ENCODE peak calls at places on chromosomes 6 and 20, in six cellular contexts. One of them, this sample, is unnamed.

GRCh38 chr6:83096791-83097190 is 29.3 kb downstream of the DOP1A start:
- DNase-seq in effector CD4-positive, alpha-beta T cell: no peak
- DNase-seq in fibroblast of pulmonary artery: peak
- DNase-seq in anterior cingulate cortex: no peak
- DNase-seq in CD4-positive, alpha-beta T cell: no peak
- DNase-seq in stimulated activated naive CD8-positive, alpha-beta T cell treated with anti-CD3 and anti-CD28 coated beads, Interleukin-15, Interleukin-2, amounts not matched to agents 100 U/mL and 50 U/mL, for 24 hours: no peak
- DNase-seq in this sample: no peak

GRCh38 chr6:117423754-117424153 is 2.0 kb downstream of the ROS1 start:
- DNase-seq in CD4-positive, alpha-beta T cell: no peak
- DNase-seq in stimulated activated naive CD8-positive, alpha-beta T cell treated with anti-CD3 and anti-CD28 coated beads, Interleukin-15, Interleukin-2, amounts not matched to agents 100 U/mL and 50 U/mL, for 24 hours: no peak
- DNase-seq in fibroblast of pulmonary artery: no peak
- DNase-seq in effector CD4-positive, alpha-beta T cell: no peak
- DNase-seq in anterior cingulate cortex: no peak
- DNase-seq in this sample: no peak

GRCh38 chr20:17615645-17616479 is 46.0 kb downstream of the DSTN start:
- DNase-seq in effector CD4-positive, alpha-beta T cell: no peak
- DNase-seq in fibroblast of pulmonary artery: no peak
- DNase-seq in anterior cingulate cortex: no peak
- DNase-seq in stimulated activated naive CD8-positive, alpha-beta T cell treated with anti-CD3 and anti-CD28 coated beads, Interleukin-15, Interleukin-2, amounts not matched to agents 100 U/mL and 50 U/mL, for 24 hours: no peak
- DNase-seq in CD4-positive, alpha-beta T cell: no peak
- DNase-seq in this sample: no peak

GRCh38 chr20:35463455-35464300 is 8.3 kb downstream of the CEP250 start:
- DNase-seq in anterior cingulate cortex: peak
- DNase-seq in CD4-positive, alpha-beta T cell: peak
- DNase-seq in stimulated activated naive CD8-positive, alpha-beta T cell treated with anti-CD3 and anti-CD28 coated beads, Interleukin-15, Interleukin-2, amounts not matched to agents 100 U/mL and 50 U/mL, for 24 hours: peak
- DNase-seq in fibroblast of pulmonary artery: peak
- DNase-seq in effector CD4-positive, alpha-beta T cell: peak
- DNase-seq in this sample: peak

GRCh38 chr6:30743099-30744053 is 889 bp upstream of the FLOT1 start:
- DNase-seq in fibroblast of pulmonary artery: peak
- DNase-seq in stimulated activated naive CD8-positive, alpha-beta T cell treated with anti-CD3 and anti-CD28 coated beads, Interleukin-15, Interleukin-2, amounts not matched to agents 100 U/mL and 50 U/mL, for 24 hours: peak
- DNase-seq in CD4-positive, alpha-beta T cell: no peak
- DNase-seq in anterior cingulate cortex: no peak
- DNase-seq in effector CD4-positive, alpha-beta T cell: no peak
- DNase-seq in this sample: no peak

GRCh38 chr6:19715166-19715558 is 122.0 kb upstream of the ID4 start:
- DNase-seq in fibroblast of pulmonary artery: no peak
- DNase-seq in CD4-positive, alpha-beta T cell: no peak
- DNase-seq in stimulated activated naive CD8-positive, alpha-beta T cell treated with anti-CD3 and anti-CD28 coated beads, Interleukin-15, Interleukin-2, amounts not matched to agents 100 U/mL and 50 U/mL, for 24 hours: no peak
- DNase-seq in anterior cingulate cortex: no peak
- DNase-seq in effector CD4-positive, alpha-beta T cell: no peak
- DNase-seq in this sample: no peak

GRCh38 chr20:36372671-36373070 is 66.5 kb downstream of the DLGAP4 start:
- DNase-seq in stimulated activated naive CD8-positive, alpha-beta T cell treated with anti-CD3 and anti-CD28 coated beads, Interleukin-15, Interleukin-2, amounts not matched to agents 100 U/mL and 50 U/mL, for 24 hours: no peak
- DNase-seq in fibroblast of pulmonary artery: no peak
- DNase-seq in CD4-positive, alpha-beta T cell: no peak
- DNase-seq in effector CD4-positive, alpha-beta T cell: no peak
- DNase-seq in anterior cingulate cortex: no peak
- DNase-seq in this sample: no peak

GRCh38 chr20:3239026-3239866 is at the start of gene SLC4A11:
- DNase-seq in CD4-positive, alpha-beta T cell: no peak
- DNase-seq in anterior cingulate cortex: no peak
- DNase-seq in fibroblast of pulmonary artery: peak
- DNase-seq in effector CD4-positive, alpha-beta T cell: no peak
- DNase-seq in stimulated activated naive CD8-positive, alpha-beta T cell treated with anti-CD3 and anti-CD28 coated beads, Interleukin-15, Interleukin-2, amounts not matched to agents 100 U/mL and 50 U/mL, for 24 hours: peak
- DNase-seq in this sample: no peak

GRCh38 chr20:9407805-9408421 is 106.5 kb upstream of the LAMP5 start:
- DNase-seq in stimulated activated naive CD8-positive, alpha-beta T cell treated with anti-CD3 and anti-CD28 coated beads, Interleukin-15, Interleukin-2, amounts not matched to agents 100 U/mL and 50 U/mL, for 24 hours: peak
- DNase-seq in CD4-positive, alpha-beta T cell: peak
- DNase-seq in anterior cingulate cortex: peak
- DNase-seq in effector CD4-positive, alpha-beta T cell: peak
- DNase-seq in fibroblast of pulmonary artery: peak
- DNase-seq in this sample: peak

GRCh38 chr6:121961726-121962125 is 437.7 kb upstream of the HSF2 start:
- DNase-seq in CD4-positive, alpha-beta T cell: no peak
- DNase-seq in fibroblast of pulmonary artery: no peak
- DNase-seq in effector CD4-positive, alpha-beta T cell: no peak
- DNase-seq in anterior cingulate cortex: no peak
- DNase-seq in stimulated activated naive CD8-positive, alpha-beta T cell treated with anti-CD3 and anti-CD28 coated beads, Interleukin-15, Interleukin-2, amounts not matched to agents 100 U/mL and 50 U/mL, for 24 hours: no peak
- DNase-seq in this sample: no peak

GRCh38 chr6:157229733-157230132 is 93.6 kb downstream of the TMEM242 start:
- DNase-seq in effector CD4-positive, alpha-beta T cell: no peak
- DNase-seq in stimulated activated naive CD8-positive, alpha-beta T cell treated with anti-CD3 and anti-CD28 coated beads, Interleukin-15, Interleukin-2, amounts not matched to agents 100 U/mL and 50 U/mL, for 24 hours: no peak
- DNase-seq in anterior cingulate cortex: no peak
- DNase-seq in fibroblast of pulmonary artery: no peak
- DNase-seq in CD4-positive, alpha-beta T cell: no peak
- DNase-seq in this sample: no peak

GRCh38 chr6:84618836-84619235 is 145.6 kb downstream of the TBX18 start:
- DNase-seq in stimulated activated naive CD8-positive, alpha-beta T cell treated with anti-CD3 and anti-CD28 coated beads, Interleukin-15, Interleukin-2, amounts not matched to agents 100 U/mL and 50 U/mL, for 24 hours: no peak
- DNase-seq in CD4-positive, alpha-beta T cell: no peak
- DNase-seq in fibroblast of pulmonary artery: peak
- DNase-seq in anterior cingulate cortex: no peak
- DNase-seq in effector CD4-positive, alpha-beta T cell: no peak
- DNase-seq in this sample: no peak

GRCh38 chr6:38134704-38135088 is 315.2 kb downstream of the ZFAND3 start:
- DNase-seq in anterior cingulate cortex: no peak
- DNase-seq in stimulated activated naive CD8-positive, alpha-beta T cell treated with anti-CD3 and anti-CD28 coated beads, Interleukin-15, Interleukin-2, amounts not matched to agents 100 U/mL and 50 U/mL, for 24 hours: no peak
- DNase-seq in fibroblast of pulmonary artery: no peak
- DNase-seq in effector CD4-positive, alpha-beta T cell: no peak
- DNase-seq in CD4-positive, alpha-beta T cell: no peak
- DNase-seq in this sample: no peak

GRCh38 chr6:80174931-80175572 is 68.6 kb downstream of the BCKDHB start:
- DNase-seq in anterior cingulate cortex: no peak
- DNase-seq in fibroblast of pulmonary artery: peak
- DNase-seq in effector CD4-positive, alpha-beta T cell: no peak
- DNase-seq in stimulated activated naive CD8-positive, alpha-beta T cell treated with anti-CD3 and anti-CD28 coated beads, Interleukin-15, Interleukin-2, amounts not matched to agents 100 U/mL and 50 U/mL, for 24 hours: no peak
- DNase-seq in CD4-positive, alpha-beta T cell: no peak
- DNase-seq in this sample: peak

GRCh38 chr6:168968228-168968627 is 285.4 kb downstream of the THBS2 start:
- DNase-seq in anterior cingulate cortex: no peak
- DNase-seq in fibroblast of pulmonary artery: peak
- DNase-seq in stimulated activated naive CD8-positive, alpha-beta T cell treated with anti-CD3 and anti-CD28 coated beads, Interleukin-15, Interleukin-2, amounts not matched to agents 100 U/mL and 50 U/mL, for 24 hours: no peak
- DNase-seq in effector CD4-positive, alpha-beta T cell: no peak
- DNase-seq in CD4-positive, alpha-beta T cell: no peak
- DNase-seq in this sample: no peak

GRCh38 chr6:9103876-9104521 is 668.7 kb upstream of the SLC35B3 start:
- DNase-seq in fibroblast of pulmonary artery: no peak
- DNase-seq in stimulated activated naive CD8-positive, alpha-beta T cell treated with anti-CD3 and anti-CD28 coated beads, Interleukin-15, Interleukin-2, amounts not matched to agents 100 U/mL and 50 U/mL, for 24 hours: no peak
- DNase-seq in effector CD4-positive, alpha-beta T cell: no peak
- DNase-seq in anterior cingulate cortex: no peak
- DNase-seq in CD4-positive, alpha-beta T cell: no peak
- DNase-seq in this sample: no peak

GRCh38 chr20:25706793-25707192 is 10.1 kb upstream of the ZNF337 start:
- DNase-seq in effector CD4-positive, alpha-beta T cell: no peak
- DNase-seq in CD4-positive, alpha-beta T cell: no peak
- DNase-seq in anterior cingulate cortex: no peak
- DNase-seq in stimulated activated naive CD8-positive, alpha-beta T cell treated with anti-CD3 and anti-CD28 coated beads, Interleukin-15, Interleukin-2, amounts not matched to agents 100 U/mL and 50 U/mL, for 24 hours: peak
- DNase-seq in fibroblast of pulmonary artery: no peak
- DNase-seq in this sample: no peak

GRCh38 chr6:164214066-164214465 is 799.5 kb downstream of the QKI start:
- DNase-seq in fibroblast of pulmonary artery: no peak
- DNase-seq in CD4-positive, alpha-beta T cell: no peak
- DNase-seq in stimulated activated naive CD8-positive, alpha-beta T cell treated with anti-CD3 and anti-CD28 coated beads, Interleukin-15, Interleukin-2, amounts not matched to agents 100 U/mL and 50 U/mL, for 24 hours: no peak
- DNase-seq in anterior cingulate cortex: no peak
- DNase-seq in effector CD4-positive, alpha-beta T cell: no peak
- DNase-seq in this sample: no peak

GRCh38 chr20:4809707-4810106 is 88.0 kb downstream of the PRND start:
- DNase-seq in stimulated activated naive CD8-positive, alpha-beta T cell treated with anti-CD3 and anti-CD28 coated beads, Interleukin-15, Interleukin-2, amounts not matched to agents 100 U/mL and 50 U/mL, for 24 hours: peak
- DNase-seq in effector CD4-positive, alpha-beta T cell: no peak
- DNase-seq in fibroblast of pulmonary artery: no peak
- DNase-seq in anterior cingulate cortex: no peak
- DNase-seq in CD4-positive, alpha-beta T cell: no peak
- DNase-seq in this sample: no peak

GRCh38 chr20:1415667-1416468 is 23.0 kb upstream of the FKBP1A start:
- DNase-seq in effector CD4-positive, alpha-beta T cell: no peak
- DNase-seq in anterior cingulate cortex: no peak
- DNase-seq in CD4-positive, alpha-beta T cell: no peak
- DNase-seq in stimulated activated naive CD8-positive, alpha-beta T cell treated with anti-CD3 and anti-CD28 coated beads, Interleukin-15, Interleukin-2, amounts not matched to agents 100 U/mL and 50 U/mL, for 24 hours: peak
- DNase-seq in fibroblast of pulmonary artery: peak
- DNase-seq in this sample: no peak

GRCh38 chr6:20448828-20449227 is 47.1 kb downstream of the E2F3 start:
- DNase-seq in anterior cingulate cortex: no peak
- DNase-seq in stimulated activated naive CD8-positive, alpha-beta T cell treated with anti-CD3 and anti-CD28 coated beads, Interleukin-15, Interleukin-2, amounts not matched to agents 100 U/mL and 50 U/mL, for 24 hours: no peak
- DNase-seq in effector CD4-positive, alpha-beta T cell: no peak
- DNase-seq in fibroblast of pulmonary artery: no peak
- DNase-seq in CD4-positive, alpha-beta T cell: no peak
- DNase-seq in this sample: no peak

GRCh38 chr6:132768051-132768517 is 10.4 kb upstream of the VNN2 start:
- DNase-seq in CD4-positive, alpha-beta T cell: no peak
- DNase-seq in anterior cingulate cortex: no peak
- DNase-seq in effector CD4-positive, alpha-beta T cell: no peak
- DNase-seq in stimulated activated naive CD8-positive, alpha-beta T cell treated with anti-CD3 and anti-CD28 coated beads, Interleukin-15, Interleukin-2, amounts not matched to agents 100 U/mL and 50 U/mL, for 24 hours: peak
- DNase-seq in fibroblast of pulmonary artery: peak
- DNase-seq in this sample: peak

GRCh38 chr20:15639839-15640238 is 933.4 kb downstream of the KIF16B start:
- DNase-seq in anterior cingulate cortex: no peak
- DNase-seq in stimulated activated naive CD8-positive, alpha-beta T cell treated with anti-CD3 and anti-CD28 coated beads, Interleukin-15, Interleukin-2, amounts not matched to agents 100 U/mL and 50 U/mL, for 24 hours: no peak
- DNase-seq in effector CD4-positive, alpha-beta T cell: no peak
- DNase-seq in CD4-positive, alpha-beta T cell: no peak
- DNase-seq in fibroblast of pulmonary artery: no peak
- DNase-seq in this sample: no peak

GRCh38 chr6:151276112-151276745 is 36.5 kb downstream of the AKAP12 start:
- DNase-seq in CD4-positive, alpha-beta T cell: no peak
- DNase-seq in stimulated activated naive CD8-positive, alpha-beta T cell treated with anti-CD3 and anti-CD28 coated beads, Interleukin-15, Interleukin-2, amounts not matched to agents 100 U/mL and 50 U/mL, for 24 hours: no peak
- DNase-seq in fibroblast of pulmonary artery: peak
- DNase-seq in effector CD4-positive, alpha-beta T cell: no peak
- DNase-seq in anterior cingulate cortex: no peak
- DNase-seq in this sample: no peak

GRCh38 chr6:55882731-55883595 is 7.6 kb upstream of the BMP5 start:
- DNase-seq in effector CD4-positive, alpha-beta T cell: no peak
- DNase-seq in anterior cingulate cortex: no peak
- DNase-seq in stimulated activated naive CD8-positive, alpha-beta T cell treated with anti-CD3 and anti-CD28 coated beads, Interleukin-15, Interleukin-2, amounts not matched to agents 100 U/mL and 50 U/mL, for 24 hours: no peak
- DNase-seq in fibroblast of pulmonary artery: peak
- DNase-seq in CD4-positive, alpha-beta T cell: no peak
- DNase-seq in this sample: no peak

GRCh38 chr6:168097621-168098430 is 18.8 kb upstream of the FRMD1 start:
- DNase-seq in stimulated activated naive CD8-positive, alpha-beta T cell treated with anti-CD3 and anti-CD28 coated beads, Interleukin-15, Interleukin-2, amounts not matched to agents 100 U/mL and 50 U/mL, for 24 hours: no peak
- DNase-seq in fibroblast of pulmonary artery: no peak
- DNase-seq in CD4-positive, alpha-beta T cell: no peak
- DNase-seq in anterior cingulate cortex: no peak
- DNase-seq in effector CD4-positive, alpha-beta T cell: no peak
- DNase-seq in this sample: no peak

This sample was measured in KG1.